ENCODE peak calls at places on chromosomes 3 and 15, in ten cellular contexts. J is ovary; V is cardiac muscle cell; R is CD8-positive, alpha-beta T cell; U is activated naive CD4-positive, alpha-beta T cell treated with Interleukin-2 at 50 U/mL for 16 hours; E is activated T-helper 1 cell treated with anti-CD3 and anti-CD28 coated beads, Interleukin-2, amount 50 U/mL, for 16 hours; O is fibroblast of pulmonary artery; F is caudate nucleus; S is activated CD8-positive, alpha-beta memory T cell treated with anti-CD3 and anti-CD28 coated beads for 1 hour; I is suprapubic skin. N is an unnamed sample.

GRCh38 chr15:101206173-101206572 is 45.7 kb downstream of the CHSY1 start:
- DNase-seq in J (no peak), V (peak), R (peak), U (peak), E (peak), O (peak), F (no peak), S (peak), I (no peak), N (no peak)

GRCh38 chr3:98557324-98558010 is 25.7 kb downstream of the GPR15 start:
- DNase-seq in J (no peak), V (no peak), R (no peak), U (peak), E (peak), O (no peak), F (peak), S (no peak), I (no peak), N (no peak)

GRCh38 chr3:79871656-79872055 is 103.9 kb upstream of the ROBO1 start:
- DNase-seq in J (no peak), V (peak), R (no peak), U (no peak), E (no peak), O (peak), F (no peak), S (no peak), I (no peak), N (no peak)

GRCh38 chr3:8516047-8516671 is 14.5 kb downstream of the LMCD1 start:
- DNase-seq in J (peak), V (no peak), R (no peak), U (no peak), E (no peak), O (no peak), F (no peak), S (no peak), I (no peak), N (no peak)

GRCh38 chr3:66413151-66413751 is 87.6 kb downstream of the LRIG1 start:
- DNase-seq in J (no peak), V (peak), R (no peak), U (no peak), E (no peak), O (peak), F (no peak), S (no peak), I (peak), N (no peak)

GRCh38 chr3:130892759-130893239 is 1.1 kb upstream of the ATP2C1 start:
- DNase-seq in J (peak), V (peak), R (peak), U (peak), E (peak), O (peak), F (peak), S (peak), I (no peak), N (peak)

GRCh38 chr15:33045066-33045810 is 149.3 kb downstream of the FMN1 start:
- DNase-seq in J (no peak), V (no peak), R (no peak), U (no peak), E (no peak), O (no peak), F (no peak), S (no peak), I (no peak), N (no peak)

GRCh38 chr3:37498126-37499039 is 324.0 kb upstream of the LRRFIP2 start:
- DNase-seq in J (no peak), V (no peak), R (no peak), U (no peak), E (no peak), O (no peak), F (no peak), S (no peak), I (no peak), N (no peak)

N was measured in Caco-2.